ENCODE peak calls at places on chromosomes 13 and 19, in nine cellular contexts. One of them, this sample, is unnamed.

GRCh38 chr13:33312150-33312908 is 26.8 kb upstream of the STARD13 start:
- DNase-seq in left ventricle myocardium inferior: no peak
- DNase-seq in dorsolateral prefrontal cortex: no peak
- DNase-seq in upper lobe of right lung: no peak
- DNase-seq in esophagus squamous epithelium: no peak
- DNase-seq in lung: no peak
- DNase-seq in tibial artery: no peak
- DNase-seq in effector memory CD4-positive, alpha-beta T cell: no peak
- DNase-seq in brain microvascular endothelial cell: peak; percentile 4
- DNase-seq in this sample: no peak

GRCh38 chr19:17739121-17739875 is 12.0 kb upstream of the FCHO1 start:
- DNase-seq in left ventricle myocardium inferior: peak; percentile 40
- DNase-seq in dorsolateral prefrontal cortex: no peak
- DNase-seq in upper lobe of right lung: no peak
- DNase-seq in esophagus squamous epithelium: no peak
- DNase-seq in lung: no peak
- DNase-seq in tibial artery: no peak
- DNase-seq in effector memory CD4-positive, alpha-beta T cell: no peak
- DNase-seq in brain microvascular endothelial cell: no peak
- DNase-seq in this sample: no peak

GRCh38 chr19:47631681-47632446 is 22.9 kb downstream of the BICRA start:
- DNase-seq in left ventricle myocardium inferior: peak; percentile 40
- DNase-seq in dorsolateral prefrontal cortex: no peak
- DNase-seq in upper lobe of right lung: no peak
- DNase-seq in esophagus squamous epithelium: no peak
- DNase-seq in lung: no peak
- DNase-seq in tibial artery: peak; percentile 73
- DNase-seq in effector memory CD4-positive, alpha-beta T cell: no peak
- DNase-seq in brain microvascular endothelial cell: no peak
- DNase-seq in this sample: no peak

GRCh38 chr13:83780201-83780600 is 102.1 kb downstream of the SLITRK1 start:
- DNase-seq in left ventricle myocardium inferior: no peak
- DNase-seq in dorsolateral prefrontal cortex: no peak
- DNase-seq in upper lobe of right lung: no peak
- DNase-seq in esophagus squamous epithelium: no peak
- DNase-seq in lung: no peak
- DNase-seq in tibial artery: no peak
- DNase-seq in effector memory CD4-positive, alpha-beta T cell: no peak
- DNase-seq in brain microvascular endothelial cell: peak; percentile 47
- DNase-seq in this sample: no peak

GRCh38 chr13:93915269-93915809 is 564.1 kb downstream of the DCT start:
- DNase-seq in left ventricle myocardium inferior: no peak
- DNase-seq in dorsolateral prefrontal cortex: no peak
- DNase-seq in upper lobe of right lung: no peak
- DNase-seq in esophagus squamous epithelium: no peak
- DNase-seq in lung: no peak
- DNase-seq in tibial artery: no peak
- DNase-seq in effector memory CD4-positive, alpha-beta T cell: no peak
- DNase-seq in brain microvascular endothelial cell: peak; percentile 23
- DNase-seq in this sample: no peak

GRCh38 chr13:48783181-48783630 is 129.5 kb downstream of the CYSLTR2 start:
- DNase-seq in left ventricle myocardium inferior: peak; percentile 73
- DNase-seq in dorsolateral prefrontal cortex: no peak
- DNase-seq in upper lobe of right lung: peak; percentile 77
- DNase-seq in esophagus squamous epithelium: peak; percentile 12
- DNase-seq in lung: peak; percentile 74
- DNase-seq in tibial artery: peak; percentile 90
- DNase-seq in effector memory CD4-positive, alpha-beta T cell: no peak
- DNase-seq in brain microvascular endothelial cell: peak; percentile 99
- DNase-seq in this sample: peak; percentile 59

GRCh38 chr19:2034729-2035589 is 16.1 kb downstream of the MKNK2 start:
- DNase-seq in left ventricle myocardium inferior: no peak
- DNase-seq in dorsolateral prefrontal cortex: no peak
- DNase-seq in upper lobe of right lung: peak; percentile 89
- DNase-seq in esophagus squamous epithelium: no peak
- DNase-seq in lung: peak; percentile 92
- DNase-seq in tibial artery: no peak
- DNase-seq in effector memory CD4-positive, alpha-beta T cell: peak; percentile 68
- DNase-seq in brain microvascular endothelial cell: no peak
- DNase-seq in this sample: peak; percentile 63

GRCh38 chr13:48977973-48978372 is 2.3 kb downstream of the FNDC3A start:
- DNase-seq in left ventricle myocardium inferior: no peak
- DNase-seq in dorsolateral prefrontal cortex: no peak
- DNase-seq in upper lobe of right lung: no peak
- DNase-seq in esophagus squamous epithelium: no peak
- DNase-seq in lung: no peak
- DNase-seq in tibial artery: no peak
- DNase-seq in effector memory CD4-positive, alpha-beta T cell: no peak
- DNase-seq in brain microvascular endothelial cell: peak; percentile 11
- DNase-seq in this sample: no peak

GRCh38 chr13:32969516-32969941 is 46.7 kb upstream of the KL start:
- DNase-seq in left ventricle myocardium inferior: no peak
- DNase-seq in dorsolateral prefrontal cortex: no peak
- DNase-seq in upper lobe of right lung: no peak
- DNase-seq in esophagus squamous epithelium: no peak
- DNase-seq in lung: no peak
- DNase-seq in tibial artery: no peak
- DNase-seq in effector memory CD4-positive, alpha-beta T cell: no peak
- DNase-seq in brain microvascular endothelial cell: peak; percentile 45
- DNase-seq in this sample: peak; percentile 24

GRCh38 chr13:78098249-78098648 is 179.6 kb upstream of the EDNRB start:
- DNase-seq in left ventricle myocardium inferior: no peak
- DNase-seq in dorsolateral prefrontal cortex: no peak
- DNase-seq in upper lobe of right lung: no peak
- DNase-seq in esophagus squamous epithelium: no peak
- DNase-seq in lung: no peak
- DNase-seq in tibial artery: no peak
- DNase-seq in effector memory CD4-positive, alpha-beta T cell: no peak
- DNase-seq in brain microvascular endothelial cell: no peak
- DNase-seq in this sample: no peak

GRCh38 chr19:53076984-53077383 is 26.2 kb downstream of the ZNF160 start:
- DNase-seq in left ventricle myocardium inferior: peak; percentile 63
- DNase-seq in dorsolateral prefrontal cortex: peak; percentile 76
- DNase-seq in upper lobe of right lung: no peak
- DNase-seq in esophagus squamous epithelium: no peak
- DNase-seq in lung: no peak
- DNase-seq in tibial artery: no peak
- DNase-seq in effector memory CD4-positive, alpha-beta T cell: no peak
- DNase-seq in brain microvascular endothelial cell: peak; percentile 60
- DNase-seq in this sample: peak; percentile 39

GRCh38 chr19:6828698-6829633 is 56.5 kb downstream of the VAV1 start:
- DNase-seq in left ventricle myocardium inferior: no peak
- DNase-seq in dorsolateral prefrontal cortex: peak; percentile 21
- DNase-seq in upper lobe of right lung: no peak
- DNase-seq in esophagus squamous epithelium: no peak
- DNase-seq in lung: no peak
- DNase-seq in tibial artery: peak; percentile 29
- DNase-seq in effector memory CD4-positive, alpha-beta T cell: peak; percentile 10
- DNase-seq in brain microvascular endothelial cell: no peak
- DNase-seq in this sample: no peak

GRCh38 chr19:15136234-15136954 is 29.2 kb downstream of the SYDE1 start:
- DNase-seq in left ventricle myocardium inferior: no peak
- DNase-seq in dorsolateral prefrontal cortex: no peak
- DNase-seq in upper lobe of right lung: no peak
- DNase-seq in esophagus squamous epithelium: no peak
- DNase-seq in lung: no peak
- DNase-seq in tibial artery: no peak
- DNase-seq in effector memory CD4-positive, alpha-beta T cell: no peak
- DNase-seq in brain microvascular endothelial cell: peak; percentile 38
- DNase-seq in this sample: no peak

GRCh38 chr19:4068058-4068966 is 1.6 kb upstream of the ZBTB7A start:
- DNase-seq in left ventricle myocardium inferior: no peak
- DNase-seq in dorsolateral prefrontal cortex: no peak
- DNase-seq in upper lobe of right lung: no peak
- DNase-seq in esophagus squamous epithelium: no peak
- DNase-seq in lung: no peak
- DNase-seq in tibial artery: no peak
- DNase-seq in effector memory CD4-positive, alpha-beta T cell: no peak
- DNase-seq in brain microvascular endothelial cell: no peak
- DNase-seq in this sample: no peak
- H3K4me3 ChIP-seq in left ventricle myocardium inferior: peak overlapping the region; percentile 96
- H3K4me3 ChIP-seq in dorsolateral prefrontal cortex: peak overlapping the region; percentile 86
- H3K4me3 ChIP-seq in upper lobe of right lung: peak overlapping the region; percentile 79
- H3K4me3 ChIP-seq in esophagus squamous epithelium: peak overlapping the region; percentile 98
- H3K4me3 ChIP-seq in lung: no peak overlapping the region
- H3K4me3 ChIP-seq in tibial artery: peak overlapping the region; percentile 94
- H3K4me3 ChIP-seq in effector memory CD4-positive, alpha-beta T cell: peak overlapping the region; percentile 98
- H3K4me3 ChIP-seq in brain microvascular endothelial cell: peak overlapping the region; percentile 71
- H3K4me3 ChIP-seq in this sample: peak overlapping the region; percentile 91

GRCh38 chr13:30881191-30881651 is 24.9 kb upstream of the MEDAG start:
- DNase-seq in left ventricle myocardium inferior: peak; percentile 47
- DNase-seq in dorsolateral prefrontal cortex: no peak
- DNase-seq in upper lobe of right lung: no peak
- DNase-seq in esophagus squamous epithelium: no peak
- DNase-seq in lung: no peak
- DNase-seq in tibial artery: peak; percentile 93
- DNase-seq in effector memory CD4-positive, alpha-beta T cell: no peak
- DNase-seq in brain microvascular endothelial cell: no peak
- DNase-seq in this sample: no peak
- H3K27ac ChIP-seq in left ventricle myocardium inferior: peak overlapping the region; percentile 63
- H3K27ac ChIP-seq in dorsolateral prefrontal cortex: no peak overlapping the region
- H3K27ac ChIP-seq in upper lobe of right lung: no peak overlapping the region
- H3K27ac ChIP-seq in esophagus squamous epithelium: peak overlapping the region; percentile 80
- H3K27ac ChIP-seq in lung: peak overlapping the region; percentile 56
- H3K27ac ChIP-seq in tibial artery: peak overlapping the region; percentile 92
- H3K27ac ChIP-seq in effector memory CD4-positive, alpha-beta T cell: no peak overlapping the region
- H3K27ac ChIP-seq in brain microvascular endothelial cell: peak overlapping the region; percentile 81
- H3K27ac ChIP-seq in this sample: no peak overlapping the region

GRCh38 chr19:40716655-40717324 is at the start of the genes COQ8B and ITPKC:
- DNase-seq in left ventricle myocardium inferior: peak; percentile 100
- DNase-seq in dorsolateral prefrontal cortex: peak; percentile 100
- DNase-seq in upper lobe of right lung: peak; percentile 100
- DNase-seq in esophagus squamous epithelium: peak; percentile 89
- DNase-seq in lung: peak; percentile 100
- DNase-seq in tibial artery: peak; percentile 100
- DNase-seq in effector memory CD4-positive, alpha-beta T cell: peak; percentile 100
- DNase-seq in brain microvascular endothelial cell: peak; percentile 97
- DNase-seq in this sample: peak; percentile 100
- H3K4me3 ChIP-seq in left ventricle myocardium inferior: peak within 1 kb of the TSS; percentile 85
- H3K4me3 ChIP-seq in dorsolateral prefrontal cortex: peak within 1 kb of the TSS; percentile 83
- H3K4me3 ChIP-seq in upper lobe of right lung: peak within 1 kb of the TSS; percentile 75
- H3K4me3 ChIP-seq in esophagus squamous epithelium: peak within 1 kb of the TSS; percentile 93
- H3K4me3 ChIP-seq in lung: peak within 1 kb of the TSS; percentile 79
- H3K4me3 ChIP-seq in tibial artery: peak within 1 kb of the TSS; percentile 78
- H3K4me3 ChIP-seq in effector memory CD4-positive, alpha-beta T cell: peak within 1 kb of the TSS; percentile 67
- H3K4me3 ChIP-seq in brain microvascular endothelial cell: peak within 1 kb of the TSS; percentile 76
- H3K4me3 ChIP-seq in this sample: peak within 1 kb of the TSS; percentile 86

DNA sequence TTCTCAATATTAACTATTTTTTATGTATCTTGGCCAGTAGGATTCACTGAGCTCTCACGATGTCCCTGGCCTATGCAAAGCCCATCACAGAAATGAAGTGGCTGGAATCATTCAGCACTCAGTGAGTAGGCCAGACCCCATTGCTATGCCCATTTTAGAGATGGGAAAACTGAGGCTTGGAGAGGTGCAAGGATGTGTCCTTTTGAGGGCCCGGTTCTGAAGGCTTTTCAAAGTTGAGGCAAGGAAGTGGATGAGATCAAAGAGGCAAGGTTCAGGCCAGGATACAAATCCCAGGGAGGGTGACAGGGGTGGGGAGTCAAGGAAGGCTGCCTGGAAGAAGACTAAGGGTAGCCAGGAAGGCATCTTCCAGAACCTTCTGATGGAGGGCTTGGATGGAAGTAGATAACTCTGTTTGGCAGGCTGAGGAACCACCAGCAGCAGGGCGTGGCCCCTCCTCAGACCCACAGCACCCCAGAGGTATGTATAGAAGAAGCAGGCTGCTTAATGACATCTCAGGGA is 18.8 kb upstream of the ERCC1 start:
- DNase-seq in left ventricle myocardium inferior: no peak
- DNase-seq in dorsolateral prefrontal cortex: no peak
- DNase-seq in upper lobe of right lung: no peak
- DNase-seq in esophagus squamous epithelium: no peak
- DNase-seq in lung: no peak
- DNase-seq in tibial artery: no peak
- DNase-seq in effector memory CD4-positive, alpha-beta T cell: no peak
- DNase-seq in brain microvascular endothelial cell: no peak
- DNase-seq in this sample: no peak
- H3K27ac ChIP-seq in left ventricle myocardium inferior: peak overlapping the region; percentile 93
- H3K27ac ChIP-seq in dorsolateral prefrontal cortex: peak overlapping the region; percentile 79
- H3K27ac ChIP-seq in upper lobe of right lung: peak overlapping the region; percentile 95
- H3K27ac ChIP-seq in esophagus squamous epithelium: peak overlapping the region; percentile 95
- H3K27ac ChIP-seq in lung: peak overlapping the region; percentile 98
- H3K27ac ChIP-seq in tibial artery: peak overlapping the region; percentile 96
- H3K27ac ChIP-seq in effector memory CD4-positive, alpha-beta T cell: peak overlapping the region; percentile 89
- H3K27ac ChIP-seq in brain microvascular endothelial cell: peak overlapping the region; percentile 98
- H3K27ac ChIP-seq in this sample: peak overlapping the region; percentile 71

DNA sequence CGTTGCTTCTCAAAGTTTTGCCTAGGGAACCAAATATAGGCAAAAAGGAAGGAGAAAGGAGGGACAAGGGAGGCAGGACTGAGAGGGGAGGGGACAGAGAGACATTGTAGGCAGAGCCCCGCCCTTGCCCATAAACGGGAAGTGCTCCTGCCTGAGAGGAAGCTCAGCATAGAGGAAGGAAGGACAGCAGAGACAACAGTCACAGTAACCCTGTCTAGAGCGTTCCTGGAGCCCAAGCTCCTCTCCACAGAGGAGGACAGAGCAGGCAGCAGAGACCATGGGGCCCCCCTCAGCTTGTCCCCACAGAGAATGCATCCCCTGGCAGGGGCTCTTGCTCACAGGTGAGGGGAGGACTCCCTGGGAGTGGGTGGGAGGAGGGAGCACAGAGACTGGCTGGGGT is at the start of gene CEACAM21:
- DNase-seq in left ventricle myocardium inferior: peak; percentile 52
- DNase-seq in dorsolateral prefrontal cortex: no peak
- DNase-seq in upper lobe of right lung: peak; percentile 77
- DNase-seq in esophagus squamous epithelium: no peak
- DNase-seq in lung: peak; percentile 72
- DNase-seq in tibial artery: no peak
- DNase-seq in effector memory CD4-positive, alpha-beta T cell: no peak
- DNase-seq in brain microvascular endothelial cell: no peak
- DNase-seq in this sample: no peak
- H3K4me3 ChIP-seq in left ventricle myocardium inferior: peak within 1 kb of the TSS; percentile 32
- H3K4me3 ChIP-seq in dorsolateral prefrontal cortex: no peak within 1 kb of the TSS
- H3K4me3 ChIP-seq in upper lobe of right lung: peak within 1 kb of the TSS; percentile 35
- H3K4me3 ChIP-seq in esophagus squamous epithelium: no peak within 1 kb of the TSS
- H3K4me3 ChIP-seq in lung: no peak within 1 kb of the TSS
- H3K4me3 ChIP-seq in tibial artery: no peak within 1 kb of the TSS
- H3K4me3 ChIP-seq in effector memory CD4-positive, alpha-beta T cell: peak within 1 kb of the TSS; percentile 23
- H3K4me3 ChIP-seq in brain microvascular endothelial cell: no peak within 1 kb of the TSS
- H3K4me3 ChIP-seq in this sample: no peak within 1 kb of the TSS

DNA sequence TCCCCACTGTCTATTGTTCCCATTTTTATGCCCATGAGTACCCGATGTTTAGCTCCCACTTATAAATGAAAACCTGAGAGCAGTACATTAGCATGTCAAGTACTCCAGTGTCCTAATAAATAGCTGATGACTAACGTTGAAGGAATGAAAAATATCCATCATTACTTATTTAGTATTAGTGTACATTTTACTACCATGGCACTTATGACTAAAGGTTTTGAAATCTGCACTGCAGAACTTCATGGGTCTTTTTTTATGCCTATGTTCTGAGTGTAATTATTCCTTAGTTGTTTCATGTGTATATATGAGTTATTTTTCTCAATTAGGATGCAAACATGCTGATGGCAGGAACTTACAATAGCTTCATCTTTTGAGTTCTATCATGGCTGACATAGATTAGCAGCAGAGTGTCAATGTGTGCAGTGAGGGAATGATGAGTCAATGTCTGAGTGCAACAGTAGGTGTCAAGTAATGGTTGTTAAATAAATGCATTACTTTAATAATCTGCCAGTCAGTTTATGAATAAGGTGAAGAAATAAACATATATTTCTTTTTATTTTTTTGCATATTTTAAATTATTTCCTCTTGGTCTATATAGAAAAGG is 188.4 kb downstream of the ITGBL1 start:
- DNase-seq in left ventricle myocardium inferior: no peak
- DNase-seq in dorsolateral prefrontal cortex: no peak
- DNase-seq in upper lobe of right lung: no peak
- DNase-seq in esophagus squamous epithelium: no peak
- DNase-seq in lung: no peak
- DNase-seq in tibial artery: no peak
- DNase-seq in effector memory CD4-positive, alpha-beta T cell: no peak
- DNase-seq in brain microvascular endothelial cell: peak; percentile 34
- DNase-seq in this sample: no peak
- H3K27ac ChIP-seq in left ventricle myocardium inferior: no peak overlapping the region
- H3K27ac ChIP-seq in dorsolateral prefrontal cortex: no peak overlapping the region
- H3K27ac ChIP-seq in upper lobe of right lung: no peak overlapping the region
- H3K27ac ChIP-seq in esophagus squamous epithelium: no peak overlapping the region
- H3K27ac ChIP-seq in lung: no peak overlapping the region
- H3K27ac ChIP-seq in tibial artery: no peak overlapping the region
- H3K27ac ChIP-seq in effector memory CD4-positive, alpha-beta T cell: no peak overlapping the region
- H3K27ac ChIP-seq in brain microvascular endothelial cell: peak overlapping the region; percentile 53
- H3K27ac ChIP-seq in this sample: no peak overlapping the region